ENCODE peak calls at places on chromosomes 12 and 14, in nine cellular contexts. A, T, R, G, Q, X, I, F and W are unnamed samples.

GRCh38 chr14:100294213-100294962 is 11.9 kb downstream of the SLC25A29 start:
- DNase-seq in X (no peak), I (no peak), R (no peak), A (no peak), G (peak; percentile 34), Q (peak; percentile 68), F (peak; percentile 3), T (peak; percentile 93), W (no peak)

GRCh38 chr14:22482782-22483553 is 106.1 kb downstream of the DAD1 start:
- DNase-seq in G (no peak), I (no peak), F (no peak), T (no peak), A (no peak), Q (no peak), R (no peak), X (no peak), W (no peak)

GRCh38 chr14:104694991-104695659 is 5.7 kb downstream of the INF2 start:
- DNase-seq in I (no peak), A (no peak), X (no peak), Q (no peak), T (no peak), G (no peak), F (no peak), R (no peak), W (peak; percentile 80)

GRCh38 chr12:56266634-56267442 is at the start of gene COQ10A:
- DNase-seq in I (peak; percentile 82), F (peak; percentile 92), Q (peak; percentile 94), G (peak; percentile 85), T (peak; percentile 94), X (peak; percentile 78), A (peak; percentile 80), R (peak; percentile 93), W (peak; percentile 84)

GRCh38 chr14:66638688-66639087 is 130.7 kb downstream of the GPHN start:
- DNase-seq in Q (no peak), X (no peak), F (no peak), G (peak; percentile 71), R (no peak), A (peak; percentile 12), I (peak; percentile 50), T (no peak), W (peak; percentile 35)

GRCh38 chr12:27013606-27014084 is 539 bp downstream of the TM7SF3 start:
- DNase-seq in Q (no peak), I (peak; percentile 47), G (peak; percentile 49), F (no peak), R (peak; percentile 52), X (no peak), T (peak; percentile 42), A (peak; percentile 48), W (peak; percentile 42)

GRCh38 chr14:74825008-74825407 is 50.9 kb downstream of the PROX2 start:
- DNase-seq in R (no peak), F (no peak), A (peak; percentile 70), T (no peak), G (peak; percentile 71), I (peak; percentile 79), X (no peak), Q (no peak), W (peak; percentile 5)

GRCh38 chr12:121576851-121577391 is 3.9 kb downstream of the KDM2B start:
- DNase-seq in A (peak; percentile 87), G (peak; percentile 89), T (peak; percentile 18), I (peak; percentile 95), X (no peak), R (peak; percentile 40), Q (no peak), F (peak; percentile 70), W (no peak)

GRCh38 chr14:101358320-101358569 is 203.1 kb upstream of the DIO3 start:
- DNase-seq in A (no peak), R (no peak), T (no peak), Q (no peak), I (no peak), X (no peak), F (no peak), G (no peak), W (no peak)

GRCh38 chr14:23028800-23029199 is 5.9 kb downstream of the PSMB5 start:
- DNase-seq in T (no peak), A (no peak), X (no peak), F (no peak), R (no peak), I (peak; percentile 61), G (no peak), Q (no peak), W (no peak)

GRCh38 chr12:6443361-6443983 is 1.3 kb upstream of the CD27 start:
- DNase-seq in I (no peak), T (no peak), F (no peak), Q (no peak), G (no peak), A (no peak), R (no peak), X (no peak), W (no peak)

GRCh38 chr14:59246566-59246965 is 58.1 kb downstream of the DAAM1 start:
- DNase-seq in G (peak; percentile 67), T (no peak), F (no peak), R (no peak), Q (no peak), A (no peak), I (no peak), X (no peak), W (no peak)

GRCh38 chr12:96314723-96315122 is 85.5 kb downstream of the CDK17 start:
- DNase-seq in R (no peak), T (no peak), F (no peak), G (peak; percentile 28), A (no peak), X (no peak), I (peak; percentile 19), Q (no peak), W (no peak)

GRCh38 chr12:68236421-68237059 is 10.9 kb upstream of the IL26 start:
- DNase-seq in F (no peak), X (no peak), G (no peak), R (no peak), I (no peak), A (no peak), T (no peak), Q (no peak), W (peak; percentile 48)

GRCh38 chr12:68235576-68235975 is 10.0 kb upstream of the IL26 start:
- DNase-seq in R (no peak), G (no peak), Q (no peak), F (no peak), I (peak; percentile 46), A (peak; percentile 34), T (no peak), X (no peak), W (no peak)

GRCh38 chr12:68239309-68239708 is 13.7 kb upstream of the IL26 start:
- DNase-seq in G (no peak), Q (no peak), T (no peak), X (no peak), F (no peak), I (no peak), R (no peak), A (no peak), W (no peak)

GRCh38 chr12:68237523-68238070 is 12.0 kb upstream of the IL26 start:
- DNase-seq in I (peak; percentile 39), A (no peak), Q (no peak), T (no peak), G (peak; percentile 53), R (no peak), F (no peak), X (no peak), W (no peak)

DNA sequence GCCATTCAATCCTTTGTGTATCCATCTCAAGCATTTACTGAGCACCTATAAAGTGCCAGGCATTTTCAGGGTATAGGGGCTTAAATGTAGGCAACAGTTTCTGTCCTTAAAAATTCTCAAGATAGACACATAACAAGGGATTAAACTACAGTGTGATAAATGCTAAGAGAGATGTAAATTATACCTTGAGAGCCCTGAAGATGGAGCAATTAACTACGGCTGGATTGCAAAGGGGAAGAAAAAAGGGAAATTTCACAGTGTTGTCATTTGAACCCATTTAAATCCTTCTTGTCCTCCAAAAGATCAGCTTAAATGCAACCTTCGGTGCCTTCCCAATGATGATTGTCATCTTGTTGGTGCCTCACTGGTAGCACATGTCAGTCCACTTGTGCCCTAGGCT is 11.5 kb upstream of the IL26 start:
- DNase-seq in I (no peak), G (peak; percentile 30), Q (no peak), F (no peak), R (no peak), A (peak; percentile 44), T (no peak), X (no peak), W (no peak)
- TF ChIP-seq CTCF in I (peak; percentile 34), G (no peak), Q (no peak), F (no peak), R (no peak), A (peak; percentile 25), T (no peak), X (no peak), W (peak; percentile 21)

GRCh38 chr12:133124674-133125073 is 5.4 kb downstream of the ZNF891 start:
- DNase-seq in F (no peak), I (no peak), X (no peak), Q (no peak), R (no peak), T (no peak), A (no peak), G (no peak), W (no peak)
- TF ChIP-seq CTCF in F (no peak), I (no peak), X (no peak), Q (no peak), R (no peak), T (no peak), A (no peak), G (no peak), W (no peak)

GRCh38 chr12:93766802-93767523 is 89.8 kb downstream of the CRADD start:
- DNase-seq in I (peak; percentile 76), A (peak; percentile 92), G (peak; percentile 87), F (no peak), T (peak; percentile 41), R (peak; percentile 40), X (no peak), Q (no peak), W (peak; percentile 77)
- TF ChIP-seq CTCF in I (peak; percentile 79), A (peak; percentile 75), G (peak; percentile 69), F (no peak), T (peak; percentile 13), R (peak; percentile 50), X (peak; percentile 42), Q (peak; percentile 16), W (peak; percentile 57)

DNA sequence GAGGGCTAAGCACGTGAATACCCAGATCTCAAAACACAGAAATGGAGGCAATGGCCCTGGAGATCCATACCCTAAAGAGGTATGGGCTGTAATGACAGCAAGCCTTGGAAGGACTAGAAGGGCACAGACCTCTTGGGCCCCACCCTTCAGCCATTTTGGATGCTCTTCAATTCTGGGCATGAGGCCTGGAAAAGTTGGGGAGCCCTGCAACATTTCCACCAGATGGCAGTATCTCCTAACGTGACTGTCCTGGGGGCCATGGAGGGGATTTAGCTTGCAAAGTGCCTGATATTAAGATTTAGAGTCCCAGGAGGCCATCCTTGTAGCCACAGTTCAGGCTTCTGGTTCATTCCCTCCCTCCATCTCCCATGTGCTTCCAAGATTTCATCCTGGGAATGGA is 30.2 kb downstream of the KCNA5 start:
- DNase-seq in F (peak; percentile 56), G (peak; percentile 18), X (peak; percentile 3), T (no peak), Q (no peak), R (no peak), A (peak; percentile 31), I (peak; percentile 44), W (no peak)
- TF ChIP-seq CTCF in F (no peak), G (no peak), X (peak; percentile 42), T (no peak), Q (no peak), R (no peak), A (peak; percentile 45), I (peak; percentile 58), W (no peak)